ENCODE peak calls at places on chromosomes 13 and 19, in four cellular contexts. One of them, this sample, is unnamed.

GRCh38 chr19:56951672-56952071 is 111.1 kb upstream of the PEG3 start:
- DNase-seq in HepG2: no peak
- DNase-seq in H1: no peak
- DNase-seq in HCT116: no peak
- DNase-seq in this sample: no peak

GRCh38 chr19:53389591-53390377 is 5.2 kb upstream of the ZNF765 start:
- DNase-seq in HepG2: no peak
- DNase-seq in H1: peak
- DNase-seq in HCT116: no peak
- DNase-seq in this sample: peak

GRCh38 chr13:21501709-21502108 is 42.6 kb upstream of the ZDHHC20 start:
- DNase-seq in HepG2: peak
- DNase-seq in HCT116: no peak
- DNase-seq in H1: no peak
- DNase-seq in this sample: peak

GRCh38 chr19:29576761-29577661 is 29.1 kb upstream of the POP4 start:
- DNase-seq in HepG2: no peak
- DNase-seq in H1: peak
- DNase-seq in HCT116: no peak
- DNase-seq in this sample: no peak

GRCh38 chr13:22744688-22745452 is 435.9 kb upstream of the SGCG start:
- DNase-seq in H1: no peak
- DNase-seq in HCT116: peak
- DNase-seq in HepG2: no peak
- DNase-seq in this sample: no peak

GRCh38 chr19:11010041-11010440 is 49.2 kb downstream of the SMARCA4 start:
- DNase-seq in HCT116: no peak
- DNase-seq in HepG2: no peak
- DNase-seq in H1: no peak
- DNase-seq in this sample: no peak

GRCh38 chr13:101569807-101570206 is 117.3 kb downstream of the ITGBL1 start:
- DNase-seq in HepG2: no peak
- DNase-seq in HCT116: no peak
- DNase-seq in H1: no peak
- DNase-seq in this sample: no peak

GRCh38 chr13:113762538-113762937 is 3.5 kb downstream of the TMEM255B start:
- DNase-seq in H1: no peak
- DNase-seq in HCT116: no peak
- DNase-seq in HepG2: no peak
- DNase-seq in this sample: no peak

GRCh38 chr19:1521636-1522035 is 2.2 kb upstream of the PLK5 start:
- DNase-seq in HepG2: no peak
- DNase-seq in H1: no peak
- DNase-seq in HCT116: no peak
- DNase-seq in this sample: no peak

GRCh38 chr13:112569771-112570288 is 18.1 kb downstream of the TUBGCP3 start:
- DNase-seq in H1: no peak
- DNase-seq in HepG2: no peak
- DNase-seq in HCT116: no peak
- DNase-seq in this sample: no peak

GRCh38 chr13:112928958-112929777 is 39.8 kb upstream of the MCF2L start:
- DNase-seq in HepG2: peak
- DNase-seq in HCT116: no peak
- DNase-seq in H1: no peak
- DNase-seq in this sample: no peak

GRCh38 chr13:108326318-108326717 is 56.8 kb downstream of the TNFSF13B start:
- DNase-seq in H1: no peak
- DNase-seq in HCT116: no peak
- DNase-seq in HepG2: peak
- DNase-seq in this sample: no peak

GRCh38 chr13:57630661-57631606 is 610 bp upstream of the PCDH17 start:
- DNase-seq in H1: peak
- DNase-seq in HCT116: no peak
- DNase-seq in HepG2: no peak
- DNase-seq in this sample: no peak

GRCh38 chr13:98539655-98540054 is 37.3 kb downstream of the STK24 start:
- DNase-seq in HCT116: no peak
- DNase-seq in HepG2: no peak
- DNase-seq in H1: no peak
- DNase-seq in this sample: no peak

GRCh38 chr13:57631607-57632275 is at the start of gene PCDH17:
- DNase-seq in HepG2: no peak
- DNase-seq in HCT116: no peak
- DNase-seq in H1: peak
- DNase-seq in this sample: no peak

GRCh38 chr13:26941345-26942174 is 181.0 kb upstream of the GPR12 start:
- DNase-seq in HepG2: no peak
- DNase-seq in HCT116: no peak
- DNase-seq in H1: no peak
- DNase-seq in this sample: no peak

GRCh38 chr19:4974855-4975469 is 6.0 kb downstream of the KDM4B start:
- DNase-seq in HCT116: no peak
- DNase-seq in H1: no peak
- DNase-seq in HepG2: no peak
- DNase-seq in this sample: no peak

GRCh38 chr13:42040730-42041016 is 7.8 kb upstream of the DGKH start:
- DNase-seq in HCT116: no peak
- DNase-seq in H1: no peak
- DNase-seq in HepG2: no peak
- DNase-seq in this sample: peak

GRCh38 chr19:44643605-44644390 is at the start of gene PVR:
- DNase-seq in HepG2: peak
- DNase-seq in H1: peak
- DNase-seq in HCT116: no peak
- DNase-seq in this sample: peak

GRCh38 chr19:16944626-16945363 is 56.0 kb downstream of the F2RL3 start:
- DNase-seq in HCT116: no peak
- DNase-seq in H1: no peak
- DNase-seq in HepG2: no peak
- DNase-seq in this sample: peak

GRCh38 chr13:94195715-94196114 is 283.8 kb downstream of the DCT start:
- DNase-seq in H1: no peak
- DNase-seq in HepG2: no peak
- DNase-seq in HCT116: no peak
- DNase-seq in this sample: no peak

GRCh38 chr19:51341976-51342580 is at the start of gene VSIG10L:
- DNase-seq in HepG2: no peak
- DNase-seq in H1: no peak
- DNase-seq in HCT116: no peak
- DNase-seq in this sample: no peak

GRCh38 chr13:67632590-67632989 is 402.5 kb upstream of the PCDH9 start:
- DNase-seq in HepG2: no peak
- DNase-seq in HCT116: no peak
- DNase-seq in H1: no peak
- DNase-seq in this sample: no peak

GRCh38 chr19:5113101-5113557 is 144.2 kb downstream of the KDM4B start:
- DNase-seq in HCT116: no peak
- DNase-seq in HepG2: no peak
- DNase-seq in H1: no peak
- DNase-seq in this sample: no peak

GRCh38 chr13:107441279-107441678 is 774.1 kb downstream of the LIG4 start:
- DNase-seq in HCT116: no peak
- DNase-seq in H1: no peak
- DNase-seq in HepG2: no peak
- DNase-seq in this sample: no peak

GRCh38 chr13:51801631-51802099 is 2.3 kb downstream of the DHRS12 start:
- DNase-seq in HCT116: no peak
- DNase-seq in HepG2: no peak
- DNase-seq in H1: no peak
- DNase-seq in this sample: no peak

GRCh38 chr19:30307191-30307974 is 64.8 kb upstream of the ZNF536 start:
- DNase-seq in HepG2: no peak
- DNase-seq in H1: no peak
- DNase-seq in HCT116: no peak
- DNase-seq in this sample: no peak

GRCh38 chr13:27038323-27038722 is 133.3 kb downstream of the USP12 start:
- DNase-seq in HCT116: peak
- DNase-seq in HepG2: no peak
- DNase-seq in H1: no peak
- DNase-seq in this sample: no peak

DNA sequence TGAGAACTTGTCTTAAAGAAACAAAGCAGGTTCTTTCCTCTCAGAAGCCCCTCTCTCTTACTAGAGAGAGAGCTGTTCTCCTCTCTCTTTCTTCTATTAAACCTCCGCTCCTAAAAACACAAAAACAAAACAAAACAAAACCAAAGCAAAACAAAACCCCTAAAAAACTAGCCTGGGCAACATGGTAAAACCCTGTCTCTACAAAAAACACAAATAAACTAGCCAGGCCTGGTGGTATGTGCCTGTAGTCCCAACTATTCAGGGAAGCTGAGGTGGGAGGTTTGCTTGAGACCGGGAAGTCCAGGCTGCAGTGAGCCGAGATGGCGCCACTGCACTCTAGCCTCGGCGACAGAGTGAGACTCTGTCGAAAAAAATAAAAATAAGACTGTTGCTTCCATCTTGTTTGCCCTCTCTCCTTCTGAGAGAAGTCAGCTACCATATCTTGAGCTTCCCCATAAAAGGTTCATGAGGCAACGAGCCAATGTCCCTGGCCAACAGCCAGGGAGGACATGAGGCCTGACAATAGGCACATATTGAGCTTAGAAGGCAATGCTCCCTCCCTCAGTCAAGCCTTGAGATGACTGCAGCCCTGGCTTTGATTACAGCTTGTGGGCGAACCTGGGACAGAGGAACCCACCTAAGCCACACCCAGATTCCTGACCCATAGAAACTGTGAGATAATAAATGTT is 17.5 kb upstream of the FLT3 start:
- DNase-seq in HCT116: no peak
- DNase-seq in HepG2: no peak
- DNase-seq in H1: no peak
- DNase-seq in this sample: peak
- TF ChIP-seq SRF in HCT116: no peak
- TF ChIP-seq SRF in HepG2: no peak
- TF ChIP-seq SRF in H1: no peak
- TF ChIP-seq SRF in this sample: no peak

DNA sequence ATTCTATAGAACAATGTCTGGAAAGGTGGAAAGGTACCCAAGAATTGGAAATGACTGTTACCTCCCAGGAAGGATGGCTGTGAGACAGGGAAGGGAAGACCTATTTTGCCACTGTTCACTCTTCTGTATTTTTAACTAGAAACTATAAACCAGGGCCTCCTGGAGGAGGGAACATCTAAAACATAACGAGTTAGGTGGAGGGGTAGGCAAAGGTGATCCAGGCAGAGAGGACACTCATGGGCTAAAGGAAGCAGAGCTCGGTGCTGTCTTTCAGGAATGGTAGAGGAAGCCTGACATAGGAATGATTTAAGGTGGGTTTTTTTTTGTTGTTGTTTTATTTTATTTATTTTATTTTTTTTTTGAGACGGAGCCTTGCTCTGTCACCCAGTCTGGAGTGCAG is 5.8 kb downstream of the EIF3K start:
- DNase-seq in HCT116: no peak
- DNase-seq in HepG2: no peak
- DNase-seq in H1: no peak
- DNase-seq in this sample: no peak
- TF ChIP-seq FOSL1 in HCT116: no peak
- TF ChIP-seq FOSL1 in HepG2: no peak
- TF ChIP-seq FOSL1 in H1: no peak
- TF ChIP-seq FOSL1 in this sample: no peak

GRCh38 chr13:44156294-44156658 is 217.3 kb upstream of the SERP2 start:
- DNase-seq in HCT116: no peak
- DNase-seq in HepG2: no peak
- DNase-seq in H1: no peak
- DNase-seq in this sample: no peak
- TF ChIP-seq SRF in HCT116: no peak
- TF ChIP-seq SRF in HepG2: no peak
- TF ChIP-seq SRF in H1: no peak
- TF ChIP-seq SRF in this sample: no peak

GRCh38 chr19:42548545-42548944 is 20.3 kb upstream of the CEACAM1 start:
- DNase-seq in H1: no peak
- DNase-seq in HCT116: no peak
- DNase-seq in HepG2: no peak
- DNase-seq in this sample: peak
- TF ChIP-seq FOSL1 in H1: no peak
- TF ChIP-seq FOSL1 in HCT116: no peak
- TF ChIP-seq FOSL1 in HepG2: no peak
- TF ChIP-seq FOSL1 in this sample: no peak

GRCh38 chr13:111361873-111362648 is 41.6 kb downstream of the TEX29 start:
- DNase-seq in HCT116: no peak
- DNase-seq in H1: peak
- DNase-seq in HepG2: no peak
- DNase-seq in this sample: no peak

GRCh38 chr13:111361046-111361872 is 40.8 kb downstream of the TEX29 start:
- DNase-seq in HepG2: no peak
- DNase-seq in H1: peak
- DNase-seq in HCT116: no peak
- DNase-seq in this sample: no peak

GRCh38 chr13:111360452-111360851 is 40.0 kb downstream of the TEX29 start:
- DNase-seq in H1: no peak
- DNase-seq in HepG2: no peak
- DNase-seq in HCT116: no peak
- DNase-seq in this sample: no peak

GRCh38 chr13:111359237-111359915 is 38.9 kb downstream of the TEX29 start:
- DNase-seq in HepG2: no peak
- DNase-seq in HCT116: no peak
- DNase-seq in H1: peak
- DNase-seq in this sample: no peak

GRCh38 chr13:111359930-111360329 is 39.5 kb downstream of the TEX29 start:
- DNase-seq in H1: no peak
- DNase-seq in HepG2: no peak
- DNase-seq in HCT116: no peak
- DNase-seq in this sample: no peak
- TF ChIP-seq SRF in H1: no peak
- TF ChIP-seq SRF in HepG2: no peak
- TF ChIP-seq SRF in HCT116: no peak
- TF ChIP-seq SRF in this sample: no peak

DNA sequence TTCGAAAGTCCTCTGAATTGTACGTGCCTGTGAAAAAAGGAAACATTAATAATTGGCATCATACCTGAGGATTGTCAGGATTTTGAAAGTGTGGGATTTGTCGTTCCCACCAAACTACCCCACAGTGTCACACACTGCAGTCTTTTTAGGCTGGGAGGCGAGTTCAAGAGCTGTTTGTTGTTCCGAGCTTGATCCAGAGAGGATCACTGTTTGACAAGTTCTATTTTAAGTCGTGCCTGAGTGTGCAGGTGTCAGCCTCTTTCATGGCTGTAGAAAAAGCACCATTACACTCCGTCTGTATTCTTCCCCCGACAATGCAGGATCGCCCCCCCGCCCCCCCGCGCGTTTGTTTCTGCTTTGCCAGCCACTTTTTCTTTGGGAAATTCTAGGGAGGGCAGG is 635 bp upstream of the NBEA start:
- DNase-seq in HepG2: no peak
- DNase-seq in H1: no peak
- DNase-seq in HCT116: no peak
- DNase-seq in this sample: no peak
- TF ChIP-seq FOSL1 in HepG2: no peak
- TF ChIP-seq FOSL1 in H1: no peak
- TF ChIP-seq FOSL1 in HCT116: no peak
- TF ChIP-seq FOSL1 in this sample: no peak

GRCh38 chr19:34932494-34932893 is 5.8 kb downstream of the ZNF30 start:
- DNase-seq in H1: no peak
- DNase-seq in HepG2: no peak
- DNase-seq in HCT116: no peak
- DNase-seq in this sample: no peak

GRCh38 chr19:34925278-34925855 is 1.3 kb upstream of the ZNF30 start:
- DNase-seq in HCT116: no peak
- DNase-seq in HepG2: no peak
- DNase-seq in H1: no peak
- DNase-seq in this sample: no peak

GRCh38 chr19:34926361-34926684 is 380 bp upstream of the ZNF30 start:
- DNase-seq in H1: no peak
- DNase-seq in HCT116: no peak
- DNase-seq in HepG2: no peak
- DNase-seq in this sample: no peak

GRCh38 chr19:34926685-34927375 is at the start of gene ZNF30:
- DNase-seq in H1: peak
- DNase-seq in HCT116: peak
- DNase-seq in HepG2: peak
- DNase-seq in this sample: peak
- TF ChIP-seq SRF in H1: no peak
- TF ChIP-seq SRF in HCT116: no peak
- TF ChIP-seq SRF in HepG2: no peak
- TF ChIP-seq SRF in this sample: no peak

This sample was measured in K562.